ENCODE peak calls at places on chromosomes 12 and 14, in five cellular contexts. N is CD4-positive, alpha-beta memory T cell; I is GM12878; P is transverse colon; R is heart left ventricle. O is an unnamed sample.

GRCh38 chr12:4849024-4849594 is 60.6 kb upstream of the KCNA1 start:
- DNase-seq in N (peak), I (no peak), P (no peak), R (no peak), O (no peak)

GRCh38 chr12:128695697-128696096 is 128.1 kb downstream of the SLC15A4 start:
- DNase-seq in N (no peak), I (no peak), P (no peak), R (no peak), O (no peak)

GRCh38 chr12:107788281-107788680 is 13.8 kb downstream of the ASCL4 start:
- DNase-seq in N (no peak), I (no peak), P (no peak), R (no peak), O (no peak)

GRCh38 chr14:91363776-91364523 is 53.7 kb downstream of the CCDC88C start:
- DNase-seq in N (no peak), I (peak), P (peak), R (no peak), O (no peak)

GRCh38 chr12:96050139-96050538 is 14.8 kb upstream of the LTA4H start:
- DNase-seq in N (no peak), I (no peak), P (no peak), R (no peak), O (no peak)

GRCh38 chr12:126681676-126682075 is 1585.3 kb upstream of the TMEM132C start:
- DNase-seq in N (no peak), I (no peak), P (no peak), R (no peak), O (no peak)

GRCh38 chr12:25557830-25558436 is 4.8 kb upstream of the LMNTD1 start:
- DNase-seq in N (no peak), I (no peak), P (no peak), R (no peak), O (no peak)

GRCh38 chr14:68361231-68361630 is 431.6 kb downstream of the ZFP36L1 start:
- DNase-seq in N (no peak), I (no peak), P (no peak), R (no peak), O (no peak)

GRCh38 chr12:12539411-12539810 is 23.3 kb downstream of the DUSP16 start:
- DNase-seq in N (no peak), I (no peak), P (peak), R (no peak), O (no peak)

GRCh38 chr12:132986885-132987225 is 688 bp downstream of the ZNF26 start:
- DNase-seq in N (no peak), I (no peak), P (no peak), R (no peak), O (no peak)

GRCh38 chr12:67426067-67426466 is 156.9 kb downstream of the CAND1 start:
- DNase-seq in N (no peak), I (no peak), P (no peak), R (no peak), O (no peak)

GRCh38 chr14:99518441-99519346 is 37.5 kb downstream of the CCNK start:
- DNase-seq in N (peak), I (no peak), P (peak), R (peak), O (peak)

GRCh38 chr12:9673404-9674225 is 4.1 kb downstream of the CLEC2D start:
- DNase-seq in N (peak), I (no peak), P (peak), R (peak), O (peak)

GRCh38 chr14:104658325-104658712 is 31.1 kb upstream of the INF2 start:
- DNase-seq in N (no peak), I (no peak), P (no peak), R (no peak), O (no peak)

GRCh38 chr12:124501827-124502226 is 65.6 kb downstream of the NCOR2 start:
- DNase-seq in N (no peak), I (no peak), P (no peak), R (peak), O (no peak)

GRCh38 chr12:124503305-124503704 is 64.1 kb downstream of the NCOR2 start:
- DNase-seq in N (no peak), I (no peak), P (no peak), R (no peak), O (no peak)

GRCh38 chr12:124501080-124501642 is 66.3 kb downstream of the NCOR2 start:
- DNase-seq in N (no peak), I (no peak), P (no peak), R (peak), O (no peak)

GRCh38 chr12:124500232-124501079 is 67.0 kb downstream of the NCOR2 start:
- DNase-seq in N (no peak), I (no peak), P (no peak), R (peak), O (no peak)

GRCh38 chr12:124502379-124502778 is 65.0 kb downstream of the NCOR2 start:
- DNase-seq in N (no peak), I (no peak), P (no peak), R (peak), O (peak)
- H3K27ac ChIP-seq in N (no peak), I (no peak), P (no peak), R (no peak), O (no peak)

GRCh38 chr14:96038558-96038919 is 623 bp upstream of the C14orf132 start:
- DNase-seq in N (no peak), I (no peak), P (no peak), R (no peak), O (no peak)

GRCh38 chr14:96042218-96042930 is 3.2 kb downstream of the C14orf132 start:
- DNase-seq in N (no peak), I (no peak), P (no peak), R (no peak), O (no peak)

GRCh38 chr14:96038920-96039632 is at the start of gene C14orf132:
- DNase-seq in N (peak), I (no peak), P (peak), R (peak), O (peak)

GRCh38 chr14:96039633-96040311 is 610 bp downstream of the C14orf132 start:
- DNase-seq in N (no peak), I (no peak), P (no peak), R (peak), O (no peak)

GRCh38 chr14:96040836-96041371 is 1.7 kb downstream of the C14orf132 start:
- DNase-seq in N (no peak), I (no peak), P (no peak), R (no peak), O (no peak)
- H3K4me3 ChIP-seq in N (no peak), I (no peak), P (peak), R (no peak), O (no peak)

DNA sequence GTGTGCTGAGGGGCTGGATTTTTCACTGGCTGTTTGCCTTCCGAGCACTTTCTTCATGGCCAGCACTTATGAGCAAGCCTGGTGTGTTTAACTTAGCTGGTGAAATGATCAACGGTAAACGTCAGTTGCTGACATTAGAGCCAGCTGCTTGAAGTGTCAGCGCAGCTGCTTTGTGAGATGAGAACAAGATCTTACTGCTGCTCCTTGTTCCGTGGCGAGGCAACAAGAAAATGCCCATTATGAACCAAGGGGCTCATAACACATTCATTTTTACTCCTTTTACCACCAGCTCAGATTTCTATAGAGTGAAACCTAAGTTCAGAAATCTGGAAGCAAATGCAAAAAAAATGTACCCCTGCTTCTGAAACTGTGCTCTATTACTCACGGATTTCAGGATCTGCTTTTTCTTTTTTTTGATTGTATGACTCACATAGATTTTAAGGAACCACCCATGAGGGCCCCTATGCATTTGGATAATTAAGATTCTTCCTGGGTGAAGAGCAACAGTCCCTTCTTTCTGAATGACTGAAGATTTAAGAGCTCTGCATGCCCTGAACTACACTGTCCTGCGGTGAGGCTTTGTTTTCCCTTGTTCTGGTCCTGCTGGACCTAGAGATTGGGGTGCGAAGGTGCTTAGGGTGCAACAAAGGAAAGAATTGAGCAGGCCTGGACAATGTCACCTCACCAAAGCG is 74.3 kb upstream of the CPM start:
- DNase-seq in N (no peak), I (no peak), P (peak), R (no peak), O (no peak)
- H3K27ac ChIP-seq in N (no peak), I (no peak), P (peak), R (no peak), O (peak)

GRCh38 chr12:122013136-122013535 is 8.5 kb upstream of the BCL7A start:
- DNase-seq in N (no peak), I (no peak), P (no peak), R (no peak), O (no peak)

GRCh38 chr12:122014781-122015180 is 6.9 kb upstream of the BCL7A start:
- DNase-seq in N (no peak), I (no peak), P (no peak), R (no peak), O (no peak)

GRCh38 chr12:122012184-122012583 is 9.5 kb upstream of the BCL7A start:
- DNase-seq in N (no peak), I (no peak), P (no peak), R (peak), O (no peak)

GRCh38 chr12:122009741-122010140 is 11.9 kb upstream of the BCL7A start:
- DNase-seq in N (no peak), I (no peak), P (no peak), R (peak), O (no peak)

DNA sequence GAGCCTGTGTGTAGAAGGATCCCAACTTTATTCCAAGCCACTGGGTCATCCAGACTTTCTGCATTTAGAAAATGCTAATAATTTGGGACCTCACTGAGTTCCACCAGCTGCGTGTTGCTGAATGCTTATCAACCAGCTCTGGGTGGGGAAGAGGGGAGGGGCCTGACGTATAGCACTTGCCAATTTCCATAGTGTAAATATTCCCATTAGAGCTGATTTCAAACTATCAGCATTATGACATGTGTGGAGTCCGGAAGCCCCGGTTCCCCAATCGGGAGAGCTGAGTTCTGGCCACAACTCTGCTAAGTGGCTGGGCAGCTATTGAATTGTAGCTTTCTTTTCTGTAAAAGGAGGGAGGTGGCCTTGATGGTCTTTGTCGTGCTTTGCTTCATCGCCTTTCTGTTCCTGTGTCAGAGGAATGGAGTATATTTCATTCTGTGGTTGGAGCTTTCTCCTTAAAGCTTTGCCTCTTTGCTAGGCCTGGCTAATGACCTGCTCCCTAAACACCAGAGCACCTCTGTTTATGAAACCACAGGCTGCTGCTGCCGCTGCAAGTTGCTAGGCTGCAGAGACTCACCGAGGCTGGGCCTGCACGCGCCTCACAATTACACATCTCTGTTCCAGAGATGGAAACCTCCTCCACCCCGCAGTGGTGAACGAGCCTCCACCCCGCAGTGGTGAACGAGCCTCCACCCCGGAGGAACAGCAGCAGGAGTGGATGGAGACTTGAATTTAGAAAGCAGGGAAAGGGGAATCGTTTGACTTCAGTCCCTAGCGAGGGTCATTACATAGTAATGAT is 7.7 kb upstream of the BCL7A start:
- DNase-seq in N (no peak), I (no peak), P (no peak), R (no peak), O (no peak)
- H3K4me3 ChIP-seq in N (no peak), I (no peak), P (no peak), R (no peak), O (no peak)

GRCh38 chr12:125001636-125002035 is 8.2 kb downstream of the BRI3BP start:
- DNase-seq in N (no peak), I (no peak), P (no peak), R (no peak), O (no peak)

GRCh38 chr12:125005652-125006051 is 12.2 kb downstream of the BRI3BP start:
- DNase-seq in N (no peak), I (no peak), P (no peak), R (no peak), O (no peak)

GRCh38 chr12:124998705-124999104 is 5.3 kb downstream of the BRI3BP start:
- DNase-seq in N (no peak), I (no peak), P (no peak), R (no peak), O (no peak)

GRCh38 chr12:125004621-125005020 is 11.2 kb downstream of the BRI3BP start:
- DNase-seq in N (no peak), I (no peak), P (no peak), R (no peak), O (peak)

DNA sequence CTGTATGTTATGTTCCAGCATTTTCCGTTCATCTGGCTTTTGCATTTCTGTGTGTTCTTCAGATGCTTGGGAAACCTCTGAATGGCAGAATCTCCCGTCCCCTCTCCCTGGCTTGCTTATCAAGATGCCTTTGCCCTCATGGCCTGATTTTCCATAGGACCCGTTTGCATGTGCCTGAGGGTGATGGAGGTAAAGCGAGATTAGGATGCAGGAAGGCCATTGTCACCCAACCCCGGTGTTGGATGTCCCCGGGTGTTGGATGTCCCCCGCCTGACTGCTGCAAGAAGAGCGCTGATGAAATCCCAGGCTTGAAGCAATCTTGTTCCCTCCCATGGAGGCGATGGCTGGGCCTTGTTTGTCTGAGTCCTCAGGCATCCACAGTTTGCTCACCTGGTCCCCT is 9.6 kb downstream of the BRI3BP start:
- DNase-seq in N (no peak), I (no peak), P (no peak), R (no peak), O (no peak)
- H3K27ac ChIP-seq in N (no peak), I (no peak), P (no peak), R (no peak), O (no peak)

GRCh38 chr12:104718581-104718980 is 239.5 kb downstream of the SLC41A2 start:
- DNase-seq in N (no peak), I (no peak), P (no peak), R (no peak), O (no peak)

GRCh38 chr12:104720346-104721064 is 237.6 kb downstream of the SLC41A2 start:
- DNase-seq in N (peak), I (no peak), P (peak), R (no peak), O (no peak)

GRCh38 chr12:104721065-104721458 is 237.0 kb downstream of the SLC41A2 start:
- DNase-seq in N (no peak), I (no peak), P (no peak), R (no peak), O (no peak)

GRCh38 chr12:104721944-104722343 is 236.1 kb downstream of the SLC41A2 start:
- DNase-seq in N (no peak), I (no peak), P (no peak), R (no peak), O (no peak)

DNA sequence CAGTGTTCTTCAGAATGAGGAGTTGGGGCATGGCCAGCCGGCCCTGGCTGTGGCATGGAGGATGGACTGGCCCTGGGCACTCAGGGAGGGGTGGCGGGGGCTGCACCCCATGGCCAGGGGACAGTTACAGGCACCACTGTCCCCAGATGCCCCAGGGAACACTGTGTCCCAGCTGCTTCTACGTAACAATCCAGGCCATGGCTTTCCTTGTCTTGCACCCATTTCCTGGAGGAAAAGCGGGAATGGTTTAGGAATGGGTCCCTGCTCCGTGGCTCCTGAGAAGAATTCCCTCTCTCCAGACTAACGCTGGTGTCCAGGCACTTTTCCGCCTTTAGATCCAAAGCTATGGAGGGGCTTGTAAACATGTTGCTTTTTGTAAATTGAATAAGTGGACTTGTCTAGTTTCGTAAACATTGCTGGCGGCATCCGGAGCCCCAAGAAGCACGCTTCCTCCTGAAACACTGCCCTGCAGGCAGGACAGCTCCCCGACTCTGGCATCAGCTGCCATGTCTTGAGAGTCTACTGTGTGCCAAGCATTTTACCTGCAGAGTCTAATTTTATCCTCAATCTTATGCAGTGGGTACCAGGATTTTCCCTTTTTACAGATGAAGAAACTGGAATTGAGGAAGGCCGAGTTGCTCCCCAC is 238.3 kb downstream of the SLC41A2 start:
- DNase-seq in N (no peak), I (no peak), P (no peak), R (no peak), O (no peak)
- H3K4me3 ChIP-seq in N (no peak), I (peak), P (peak), R (peak), O (peak)

GRCh38 chr12:124652661-124653060 is 85.2 kb upstream of the NCOR2 start:
- DNase-seq in N (no peak), I (no peak), P (no peak), R (no peak), O (no peak)
- H3K27ac ChIP-seq in N (no peak), I (no peak), P (peak), R (peak), O (no peak)

GRCh38 chr12:108789546-108789945 is 58.2 kb upstream of the CORO1C start:
- DNase-seq in N (no peak), I (no peak), P (no peak), R (no peak), O (no peak)
- H3K4me3 ChIP-seq in N (no peak), I (no peak), P (no peak), R (no peak), O (no peak)

GRCh38 chr14:103511022-103511693 is 11.5 kb downstream of the CKB start:
- DNase-seq in N (no peak), I (no peak), P (no peak), R (peak), O (no peak)
- H3K27ac ChIP-seq in N (no peak), I (no peak), P (no peak), R (no peak), O (no peak)